ENCODE peak calls at places on chromosome 6, in five cellular contexts. One of them, this sample, is unnamed.

GRCh38 chr6:130296854-130297253 is 69.0 kb upstream of the TMEM200A start:
- DNase-seq in neuronal stem cell: no peak
- DNase-seq in mesenchymal stem cell: no peak
- DNase-seq in IMR-90: no peak
- DNase-seq in H1: no peak
- DNase-seq in this sample: peak; percentile 35

GRCh38 chr6:36692220-36692619 is 5.4 kb upstream of the RAB44 start:
- DNase-seq in neuronal stem cell: no peak
- DNase-seq in mesenchymal stem cell: no peak
- DNase-seq in IMR-90: no peak
- DNase-seq in H1: no peak
- DNase-seq in this sample: no peak

GRCh38 chr6:128479991-128480390 is 40.4 kb downstream of the PTPRK start:
- DNase-seq in neuronal stem cell: no peak
- DNase-seq in mesenchymal stem cell: no peak
- DNase-seq in IMR-90: no peak
- DNase-seq in H1: no peak
- DNase-seq in this sample: no peak

GRCh38 chr6:144335315-144335861 is 50.3 kb downstream of the UTRN start:
- DNase-seq in neuronal stem cell: no peak
- DNase-seq in mesenchymal stem cell: no peak
- DNase-seq in IMR-90: no peak
- DNase-seq in H1: peak; percentile 39
- DNase-seq in this sample: no peak

GRCh38 chr6:117483645-117484016 is 1.2 kb downstream of the DCBLD1 start:
- DNase-seq in neuronal stem cell: no peak
- DNase-seq in mesenchymal stem cell: peak; percentile 68
- DNase-seq in IMR-90: peak; percentile 48
- DNase-seq in H1: no peak
- DNase-seq in this sample: no peak

GRCh38 chr6:39086294-39086693 is 28.7 kb downstream of the SAYSD1 start:
- DNase-seq in neuronal stem cell: no peak
- DNase-seq in mesenchymal stem cell: no peak
- DNase-seq in IMR-90: no peak
- DNase-seq in H1: no peak
- DNase-seq in this sample: no peak

GRCh38 chr6:41732601-41733348 is 2.6 kb downstream of the TFEB start:
- DNase-seq in neuronal stem cell: no peak
- DNase-seq in mesenchymal stem cell: peak; percentile 42
- DNase-seq in IMR-90: no peak
- DNase-seq in H1: no peak
- DNase-seq in this sample: peak; percentile 30

GRCh38 chr6:142845624-142846458 is 99.1 kb downstream of the HIVEP2 start:
- DNase-seq in neuronal stem cell: peak; percentile 63
- DNase-seq in mesenchymal stem cell: peak; percentile 90
- DNase-seq in IMR-90: peak; percentile 70
- DNase-seq in H1: peak; percentile 62
- DNase-seq in this sample: peak; percentile 94

GRCh38 chr6:53048431-53049195 is 16.6 kb upstream of the FBXO9 start:
- DNase-seq in neuronal stem cell: no peak
- DNase-seq in mesenchymal stem cell: peak; percentile 38
- DNase-seq in IMR-90: peak; percentile 91
- DNase-seq in H1: no peak
- DNase-seq in this sample: no peak

GRCh38 chr6:93894521-93894920 is 475.2 kb upstream of the EPHA7 start:
- DNase-seq in neuronal stem cell: no peak
- DNase-seq in mesenchymal stem cell: peak; percentile 1
- DNase-seq in IMR-90: no peak
- DNase-seq in H1: no peak
- DNase-seq in this sample: no peak

GRCh38 chr6:109715616-109716015 is 24.5 kb downstream of the FIG4 start:
- DNase-seq in neuronal stem cell: no peak
- DNase-seq in mesenchymal stem cell: no peak
- DNase-seq in IMR-90: no peak
- DNase-seq in H1: no peak
- DNase-seq in this sample: no peak

GRCh38 chr6:50007821-50008220 is 14.0 kb downstream of the DEFB110 start:
- DNase-seq in neuronal stem cell: no peak
- DNase-seq in mesenchymal stem cell: no peak
- DNase-seq in IMR-90: peak; percentile 57
- DNase-seq in H1: no peak
- DNase-seq in this sample: no peak

GRCh38 chr6:128666405-128666804 is 146.0 kb upstream of the PTPRK start:
- DNase-seq in neuronal stem cell: no peak
- DNase-seq in mesenchymal stem cell: no peak
- DNase-seq in IMR-90: no peak
- DNase-seq in H1: no peak
- DNase-seq in this sample: no peak

GRCh38 chr6:27865952-27866369 is 46.2 kb downstream of the OR2B2 start:
- DNase-seq in neuronal stem cell: no peak
- DNase-seq in mesenchymal stem cell: no peak
- DNase-seq in IMR-90: no peak
- DNase-seq in H1: peak; percentile 71
- DNase-seq in this sample: peak; percentile 85

GRCh38 chr6:41428995-41429417 is 93.6 kb downstream of the NCR2 start:
- DNase-seq in neuronal stem cell: no peak
- DNase-seq in mesenchymal stem cell: peak; percentile 50
- DNase-seq in IMR-90: peak; percentile 18
- DNase-seq in H1: no peak
- DNase-seq in this sample: peak; percentile 66

GRCh38 chr6:45378324-45378926 is 691 bp upstream of the SUPT3H start:
- DNase-seq in neuronal stem cell: no peak
- DNase-seq in mesenchymal stem cell: no peak
- DNase-seq in IMR-90: no peak
- DNase-seq in H1: no peak
- DNase-seq in this sample: no peak

GRCh38 chr6:104958720-104959452 is 2.0 kb downstream of the LIN28B start:
- DNase-seq in neuronal stem cell: no peak
- DNase-seq in mesenchymal stem cell: peak; percentile 75
- DNase-seq in IMR-90: no peak
- DNase-seq in H1: no peak
- DNase-seq in this sample: peak; percentile 70

GRCh38 chr6:155154158-155154830 is 109.5 kb upstream of the CLDN20 start:
- DNase-seq in neuronal stem cell: no peak
- DNase-seq in mesenchymal stem cell: peak; percentile 91
- DNase-seq in IMR-90: peak; percentile 96
- DNase-seq in H1: no peak
- DNase-seq in this sample: peak; percentile 45

GRCh38 chr6:160386869-160387518 is 38.8 kb downstream of the SLC22A3 start:
- DNase-seq in neuronal stem cell: no peak
- DNase-seq in mesenchymal stem cell: no peak
- DNase-seq in IMR-90: no peak
- DNase-seq in H1: no peak
- DNase-seq in this sample: peak; percentile 51

GRCh38 chr6:46954819-46955520 is 33.2 kb upstream of the ADGRF5 start:
- DNase-seq in neuronal stem cell: no peak
- DNase-seq in mesenchymal stem cell: no peak
- DNase-seq in IMR-90: no peak
- DNase-seq in H1: no peak
- DNase-seq in this sample: no peak

GRCh38 chr6:136647363-136647763 is 97.1 kb upstream of the MAP7 start:
- DNase-seq in neuronal stem cell: no peak
- DNase-seq in mesenchymal stem cell: peak; percentile 90
- DNase-seq in IMR-90: peak; percentile 97
- DNase-seq in H1: no peak
- DNase-seq in this sample: peak; percentile 13

GRCh38 chr6:138648127-138648526 is 125.4 kb upstream of the CCDC28A start:
- DNase-seq in neuronal stem cell: no peak
- DNase-seq in mesenchymal stem cell: no peak
- DNase-seq in IMR-90: no peak
- DNase-seq in H1: no peak
- DNase-seq in this sample: no peak

GRCh38 chr6:108168501-108168979 is 2.7 kb downstream of the NR2E1 start:
- DNase-seq in neuronal stem cell: peak; percentile 58
- DNase-seq in mesenchymal stem cell: peak; percentile 44
- DNase-seq in IMR-90: no peak
- DNase-seq in H1: peak; percentile 77
- DNase-seq in this sample: peak; percentile 86

GRCh38 chr6:113530769-113531168 is 326.4 kb upstream of the MARCKS start:
- DNase-seq in neuronal stem cell: no peak
- DNase-seq in mesenchymal stem cell: peak; percentile 45
- DNase-seq in IMR-90: peak; percentile 92
- DNase-seq in H1: no peak
- DNase-seq in this sample: no peak

GRCh38 chr6:151379933-151380847 is 11.2 kb downstream of the ZBTB2 start:
- DNase-seq in neuronal stem cell: no peak
- DNase-seq in mesenchymal stem cell: peak; percentile 25
- DNase-seq in IMR-90: no peak
- DNase-seq in H1: no peak
- DNase-seq in this sample: no peak

GRCh38 chr6:37607949-37608348 is 89.7 kb downstream of the MDGA1 start:
- DNase-seq in neuronal stem cell: no peak
- DNase-seq in mesenchymal stem cell: peak; percentile 44
- DNase-seq in IMR-90: peak; percentile 57
- DNase-seq in H1: no peak
- DNase-seq in this sample: peak; percentile 36

GRCh38 chr6:87925373-87926060 is 122.1 kb upstream of the SPACA1 start:
- DNase-seq in neuronal stem cell: no peak
- DNase-seq in mesenchymal stem cell: no peak
- DNase-seq in IMR-90: no peak
- DNase-seq in H1: no peak
- DNase-seq in this sample: no peak

GRCh38 chr6:95576621-95577316 is 566 bp upstream of the MANEA start:
- DNase-seq in neuronal stem cell: no peak
- DNase-seq in mesenchymal stem cell: peak; percentile 42
- DNase-seq in IMR-90: peak; percentile 6
- DNase-seq in H1: no peak
- DNase-seq in this sample: no peak

GRCh38 chr6:12848969-12849368 is 132.4 kb downstream of the PHACTR1 start:
- DNase-seq in neuronal stem cell: no peak
- DNase-seq in mesenchymal stem cell: no peak
- DNase-seq in IMR-90: no peak
- DNase-seq in H1: no peak
- DNase-seq in this sample: no peak

GRCh38 chr6:92026878-92027277 is 1392.5 kb downstream of the EPHA7 start:
- DNase-seq in neuronal stem cell: no peak
- DNase-seq in mesenchymal stem cell: no peak
- DNase-seq in IMR-90: no peak
- DNase-seq in H1: no peak
- DNase-seq in this sample: no peak

GRCh38 chr6:143140767-143141166 is 80.1 kb downstream of the AIG1 start:
- DNase-seq in neuronal stem cell: no peak
- DNase-seq in mesenchymal stem cell: no peak
- DNase-seq in IMR-90: no peak
- DNase-seq in H1: no peak
- DNase-seq in this sample: no peak

GRCh38 chr6:128124713-128125112 is 223.9 kb upstream of the THEMIS start:
- DNase-seq in neuronal stem cell: no peak
- DNase-seq in mesenchymal stem cell: peak; percentile 60
- DNase-seq in IMR-90: peak; percentile 39
- DNase-seq in H1: no peak
- DNase-seq in this sample: peak; percentile 20

GRCh38 chr6:373773-374724 is 17.5 kb upstream of the IRF4 start:
- DNase-seq in neuronal stem cell: no peak
- DNase-seq in mesenchymal stem cell: no peak
- DNase-seq in IMR-90: peak; percentile 16
- DNase-seq in H1: no peak
- DNase-seq in this sample: no peak

GRCh38 chr6:156650896-156651295 is 126.3 kb upstream of the ARID1B start:
- DNase-seq in neuronal stem cell: no peak
- DNase-seq in mesenchymal stem cell: no peak
- DNase-seq in IMR-90: no peak
- DNase-seq in H1: no peak
- DNase-seq in this sample: no peak

GRCh38 chr6:156655267-156655918 is 121.8 kb upstream of the ARID1B start:
- DNase-seq in neuronal stem cell: no peak
- DNase-seq in mesenchymal stem cell: no peak
- DNase-seq in IMR-90: no peak
- DNase-seq in H1: peak; percentile 68
- DNase-seq in this sample: peak; percentile 22

GRCh38 chr6:156652231-156652750 is 124.9 kb upstream of the ARID1B start:
- DNase-seq in neuronal stem cell: no peak
- DNase-seq in mesenchymal stem cell: no peak
- DNase-seq in IMR-90: no peak
- DNase-seq in H1: no peak
- DNase-seq in this sample: no peak

GRCh38 chr6:156647440-156647839 is 129.7 kb upstream of the ARID1B start:
- DNase-seq in neuronal stem cell: no peak
- DNase-seq in mesenchymal stem cell: no peak
- DNase-seq in IMR-90: no peak
- DNase-seq in H1: no peak
- DNase-seq in this sample: no peak

DNA sequence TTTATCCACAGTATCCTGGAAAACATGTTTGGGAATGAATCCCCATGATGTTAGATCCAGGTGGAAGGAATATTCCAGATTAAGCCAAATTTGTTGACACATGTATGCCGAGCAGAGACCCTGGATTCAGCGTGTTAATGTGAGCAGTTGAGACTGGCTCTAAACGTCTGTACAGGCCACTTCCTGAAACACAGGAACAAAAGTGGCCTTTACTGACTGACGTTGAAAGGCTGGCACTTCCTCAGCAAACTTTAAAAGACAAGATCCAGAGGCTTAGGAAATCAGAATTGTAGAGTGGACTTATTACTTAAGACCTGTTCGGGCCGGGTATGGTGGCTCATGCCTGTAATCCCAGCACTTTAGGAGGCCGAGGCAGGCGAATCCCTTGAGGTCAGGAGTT is 125.7 kb upstream of the ARID1B start:
- DNase-seq in neuronal stem cell: no peak
- DNase-seq in mesenchymal stem cell: no peak
- DNase-seq in IMR-90: no peak
- DNase-seq in H1: no peak
- DNase-seq in this sample: no peak
- H3K4me3 ChIP-seq in neuronal stem cell: no peak overlapping the region
- H3K4me3 ChIP-seq in mesenchymal stem cell: no peak overlapping the region
- H3K4me3 ChIP-seq in IMR-90: no peak overlapping the region
- H3K4me3 ChIP-seq in H1: no peak overlapping the region
- H3K4me3 ChIP-seq in this sample: no peak overlapping the region

GRCh38 chr6:158910484-158911075 is 89.4 kb downstream of the RSPH3 start:
- DNase-seq in neuronal stem cell: peak; percentile 36
- DNase-seq in mesenchymal stem cell: no peak
- DNase-seq in IMR-90: no peak
- DNase-seq in H1: no peak
- DNase-seq in this sample: peak; percentile 85
- H3K18ac ChIP-seq in neuronal stem cell: no peak overlapping the region
- H3K18ac ChIP-seq in mesenchymal stem cell: no peak overlapping the region
- H3K18ac ChIP-seq in IMR-90: no peak overlapping the region
- H3K18ac ChIP-seq in H1: no peak overlapping the region
- H3K18ac ChIP-seq in this sample: no peak overlapping the region

DNA sequence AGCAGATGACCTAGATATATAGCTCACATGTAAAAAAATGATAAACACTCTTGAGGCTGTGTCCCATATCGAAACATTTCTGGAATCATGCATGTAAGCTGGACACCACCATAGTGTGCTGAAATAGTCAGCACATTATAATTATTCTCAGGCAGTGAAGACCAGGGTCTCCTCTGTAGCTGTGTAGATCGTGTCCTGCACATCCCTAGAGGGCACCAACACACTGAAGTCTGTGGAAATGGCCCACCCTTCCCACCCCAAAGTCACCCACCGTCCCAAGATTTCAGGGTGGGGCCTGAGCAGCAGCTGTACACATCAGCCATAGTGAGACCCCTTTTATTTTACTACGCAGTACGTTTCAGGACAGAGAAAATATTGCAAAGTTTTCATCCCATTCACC is 21.0 kb upstream of the TMEM30A start:
- DNase-seq in neuronal stem cell: no peak
- DNase-seq in mesenchymal stem cell: no peak
- DNase-seq in IMR-90: no peak
- DNase-seq in H1: no peak
- DNase-seq in this sample: no peak
- H3K4me3 ChIP-seq in neuronal stem cell: no peak overlapping the region
- H3K4me3 ChIP-seq in mesenchymal stem cell: no peak overlapping the region
- H3K4me3 ChIP-seq in IMR-90: no peak overlapping the region
- H3K4me3 ChIP-seq in H1: no peak overlapping the region
- H3K4me3 ChIP-seq in this sample: no peak overlapping the region

GRCh38 chr6:6736753-6737654 is 148.5 kb downstream of the LY86 start:
- DNase-seq in neuronal stem cell: no peak
- DNase-seq in mesenchymal stem cell: no peak
- DNase-seq in IMR-90: no peak
- DNase-seq in H1: peak; percentile 82
- DNase-seq in this sample: peak; percentile 85
- H3K18ac ChIP-seq in neuronal stem cell: peak overlapping the region; percentile 82
- H3K18ac ChIP-seq in mesenchymal stem cell: no peak overlapping the region
- H3K18ac ChIP-seq in IMR-90: no peak overlapping the region
- H3K18ac ChIP-seq in H1: peak overlapping the region; percentile 76
- H3K18ac ChIP-seq in this sample: peak overlapping the region; percentile 5